ENCODE peak calls at places on chromosome 12, in eight cellular contexts. O is HT1080, C is upper lobe of left lung, H is AG08395, E is amniotic stem cell, W is substantia nigra, J is HCT116, D is non-pigmented ciliary epithelial cell. V is an unnamed sample.
A peak's percentile ranks its signal among the peaks of the same experiment; 100 is the strongest.

GRCh38 chr12:69396041-69396440 is 36.5 kb downstream of the YEATS4 start:
- DNase-seq in O (no peak), C (no peak), H (no peak), E (no peak), W (no peak), J (no peak), D (no peak), V (no peak)

GRCh38 chr12:712172-712863 is 40.1 kb upstream of the WNK1 start:
- DNase-seq in O (peak; percentile 21), C (no peak), H (no peak), E (no peak), W (no peak), J (no peak), D (no peak), V (no peak)

GRCh38 chr12:111034911-111035577 is 114.7 kb upstream of the MYL2 start:
- DNase-seq in O (no peak), C (no peak), H (no peak), E (no peak), W (no peak), J (no peak), D (no peak), V (no peak)

GRCh38 chr12:68331500-68331868 is 678 bp downstream of the MDM1 start:
- DNase-seq in O (no peak), C (no peak), H (no peak), E (no peak), W (no peak), J (no peak), D (no peak), V (no peak)

GRCh38 chr12:43762596-43762995 is 3.8 kb downstream of the IRAK4 start:
- DNase-seq in O (no peak), C (no peak), H (no peak), E (no peak), W (no peak), J (no peak), D (no peak), V (no peak)

GRCh38 chr12:1544991-1545700 is 49.2 kb downstream of the FBXL14 start:
- DNase-seq in O (no peak), C (no peak), H (no peak), E (no peak), W (no peak), J (peak; percentile 4), D (no peak), V (no peak)

GRCh38 chr12:112198120-112198733 is 72.9 kb downstream of the TRAFD1 start:
- DNase-seq in O (peak; percentile 50), C (peak; percentile 43), H (peak; percentile 63), E (peak; percentile 11), W (peak; percentile 26), J (peak; percentile 41), D (no peak), V (no peak)

GRCh38 chr12:48765753-48766162 is 23.1 kb downstream of the ADCY6 start:
- DNase-seq in O (peak; percentile 31), C (no peak), H (no peak), E (no peak), W (no peak), J (no peak), D (no peak), V (no peak)

V was measured in AG04450.